ENCODE peak calls at places on chromosomes 5 and 9, in nine cellular contexts. C is stimulated activated naive CD8-positive, alpha-beta T cell treated with anti-CD3 and anti-CD28 coated beads, Interleukin-15, amount 100 ng/mL, for 72 hours; I is left cardiac atrium; R is activated naive CD4-positive, alpha-beta T cell; Z is AG08395; L is GM13976; O is CD8-positive, alpha-beta memory T cell; W is HEK293T; A is HL-60. E is an unnamed sample.
A peak's percentile ranks its signal among the peaks of the same experiment; 100 is the strongest.

GRCh38 chr5:20678386-20678785 is 690.4 kb upstream of the CDH18 start:
- DNase-seq in C (no peak), I (no peak), R (no peak), Z (no peak), L (no peak), O (no peak), W (no peak), A (no peak), E (no peak)

GRCh38 chr5:79448336-79448735 is 65.6 kb downstream of the HOMER1 start:
- DNase-seq in C (no peak), I (no peak), R (no peak), Z (peak; percentile 36), L (no peak), O (no peak), W (no peak), A (no peak), E (no peak)

GRCh38 chr9:100352201-100352726 is 478 bp downstream of the TEX10 start:
- DNase-seq in C (no peak), I (peak; percentile 38), R (no peak), Z (peak; percentile 42), L (no peak), O (no peak), W (peak; percentile 43), A (no peak), E (peak; percentile 50)

GRCh38 chr9:135963938-135964337 is 2.8 kb upstream of the UBAC1 start:
- DNase-seq in C (no peak), I (no peak), R (no peak), Z (no peak), L (no peak), O (no peak), W (no peak), A (no peak), E (no peak)

GRCh38 chr9:69118656-69119055 is 55.4 kb upstream of the TJP2 start:
- DNase-seq in C (no peak), I (no peak), R (no peak), Z (no peak), L (no peak), O (no peak), W (no peak), A (no peak), E (no peak)

GRCh38 chr9:101047848-101048402 is 19.4 kb downstream of the PLPPR1 start:
- DNase-seq in C (no peak), I (no peak), R (no peak), Z (no peak), L (no peak), O (no peak), W (no peak), A (no peak), E (no peak)

GRCh38 chr5:157502143-157502647 is 42.2 kb downstream of the NIPAL4 start:
- DNase-seq in C (no peak), I (no peak), R (no peak), Z (no peak), L (peak; percentile 69), O (no peak), W (no peak), A (peak; percentile 15), E (peak; percentile 71)

GRCh38 chr5:138721979-138722378 is 31.2 kb upstream of the CTNNA1 start:
- DNase-seq in C (no peak), I (no peak), R (no peak), Z (no peak), L (no peak), O (no peak), W (no peak), A (no peak), E (no peak)

GRCh38 chr9:109206670-109207069 is 39.6 kb upstream of the FRRS1L start:
- DNase-seq in C (no peak), I (no peak), R (no peak), Z (no peak), L (no peak), O (no peak), W (no peak), A (no peak), E (no peak)

GRCh38 chr5:137734962-137735530 is 843 bp downstream of the KLHL3 start:
- DNase-seq in C (no peak), I (peak; percentile 54), R (no peak), Z (peak; percentile 22), L (no peak), O (no peak), W (no peak), A (no peak), E (no peak)

GRCh38 chr5:81006955-81007636 is 46.9 kb downstream of the RASGRF2 start:
- DNase-seq in C (peak; percentile 56), I (no peak), R (peak; percentile 31), Z (no peak), L (no peak), O (peak; percentile 85), W (no peak), A (no peak), E (no peak)

GRCh38 chr9:136771907-136772306 is 7.6 kb upstream of the LCN15 start:
- DNase-seq in C (no peak), I (no peak), R (no peak), Z (no peak), L (no peak), O (no peak), W (no peak), A (no peak), E (no peak)

GRCh38 chr5:14557840-14558239 is 23.8 kb upstream of the OTULINL start:
- DNase-seq in C (no peak), I (no peak), R (no peak), Z (no peak), L (no peak), O (no peak), W (no peak), A (no peak), E (no peak)

GRCh38 chr5:141149812-141150211 is at the start of gene PCDHB6:
- DNase-seq in C (no peak), I (no peak), R (no peak), Z (peak; percentile 19), L (no peak), O (no peak), W (peak; percentile 30), A (no peak), E (no peak)

GRCh38 chr5:62627901-62628300 is 49.3 kb downstream of the LRRC70 start:
- DNase-seq in C (no peak), I (no peak), R (no peak), Z (no peak), L (no peak), O (no peak), W (no peak), A (no peak), E (no peak)

GRCh38 chr5:6542421-6543345 is 90.2 kb downstream of the NSUN2 start:
- DNase-seq in C (no peak), I (no peak), R (no peak), Z (no peak), L (no peak), O (no peak), W (no peak), A (no peak), E (no peak)